ENCODE peak calls at places on chromosomes 12 and 14, in seven cellular contexts. E is stimulated activated CD8-positive, alpha-beta memory T cell treated with anti-CD3 and anti-CD28 coated beads, Interleukin-15, amount 100 ng/mL, for 24 hours; H is activated T-cell treated with anti-CD3 and anti-CD28 coated beads, Interleukin-2, amount 50 U/mL, for 72 hours; F is skeletal muscle cell; C is cardiac fibroblast; R is cerebellar cortex; Z is amniotic stem cell. L is an unnamed sample.

GRCh38 chr14:77485256-77485655 is 13.4 kb downstream of the ISM2 start:
- DNase-seq in Z (no peak), H (no peak), R (no peak), E (no peak), C (no peak), F (no peak), L (no peak)

GRCh38 chr14:54348001-54348611 is 48.7 kb upstream of the CDKN3 start:
- DNase-seq in F (no peak), Z (peak), C (peak), E (no peak), R (peak), H (peak), L (no peak)

GRCh38 chr12:11877869-11878780 is 192.6 kb upstream of the BCL2L14 start:
- DNase-seq in E (no peak), C (peak), F (peak), R (no peak), Z (peak), H (no peak), L (no peak)

GRCh38 chr12:12804432-12804886 is 8.7 kb upstream of the DDX47 start:
- DNase-seq in Z (peak), R (no peak), F (peak), C (peak), E (no peak), H (no peak), L (no peak)

GRCh38 chr12:111546758-111547383 is 52.2 kb downstream of the ATXN2 start:
- DNase-seq in R (no peak), F (no peak), E (no peak), Z (no peak), H (peak), C (no peak), L (no peak)

GRCh38 chr12:88553941-88554658 is 26.2 kb downstream of the KITLG start:
- DNase-seq in H (no peak), C (peak), Z (no peak), F (peak), E (no peak), R (no peak), L (no peak)

GRCh38 chr12:68561830-68562229 is 48.9 kb upstream of the RAP1B start:
- DNase-seq in F (no peak), H (no peak), E (no peak), Z (no peak), C (no peak), R (no peak), L (no peak)

GRCh38 chr14:56338674-56339073 is 220.5 kb downstream of the PELI2 start:
- DNase-seq in R (no peak), Z (no peak), H (no peak), C (no peak), F (no peak), E (no peak), L (no peak)

GRCh38 chr14:59422069-59422881 is 42.9 kb downstream of the GPR135 start:
- DNase-seq in C (no peak), E (no peak), H (no peak), Z (no peak), F (no peak), R (no peak), L (no peak)

GRCh38 chr14:55123101-55123500 is 6.0 kb upstream of the LGALS3 start:
- DNase-seq in Z (peak), C (peak), F (peak), H (no peak), E (no peak), R (no peak), L (no peak)

GRCh38 chr14:34098045-34098984 is 147.4 kb upstream of the EGLN3 start:
- DNase-seq in R (peak), H (peak), F (no peak), E (no peak), Z (no peak), C (peak), L (peak)

GRCh38 chr12:4849024-4849594 is 60.6 kb upstream of the KCNA1 start:
- DNase-seq in Z (no peak), R (peak), E (no peak), F (no peak), C (peak), H (no peak), L (peak)

GRCh38 chr12:14773685-14774073 is 29.6 kb downstream of the WBP11 start:
- DNase-seq in C (no peak), F (no peak), E (peak), Z (no peak), H (no peak), R (no peak), L (peak)

GRCh38 chr12:84910549-84911241 is 1.9 kb downstream of the SLC6A15 start:
- DNase-seq in H (no peak), E (no peak), F (no peak), Z (no peak), C (peak), R (peak), L (no peak)

GRCh38 chr12:78684419-78684818 is 180.2 kb upstream of the SYT1 start:
- DNase-seq in H (no peak), C (no peak), E (no peak), F (no peak), R (no peak), Z (no peak), L (no peak)

GRCh38 chr12:4526923-4527546 is 11.7 kb upstream of the RAD51AP1 start:
- DNase-seq in Z (no peak), E (no peak), R (peak), C (peak), H (no peak), F (no peak), L (no peak)

GRCh38 chr12:128969480-128970055 is 116.3 kb downstream of the GLT1D1 start:
- DNase-seq in R (peak), Z (no peak), E (no peak), F (no peak), C (no peak), H (peak), L (peak)

GRCh38 chr14:29853272-29853671 is 74.4 kb downstream of the PRKD1 start:
- DNase-seq in Z (no peak), H (no peak), C (no peak), F (no peak), R (no peak), E (no peak), L (no peak)

L was measured in activated CD8-positive, alpha-beta T cell treated with anti-CD3 and anti-CD28 coated beads, Interleukin-2, amount 10 ng/mL, durations not matched to agents 7 days and 5 days.